ENCODE peak calls at places on chromosomes 16 and 17, in ten cellular contexts. L, R, B, J, A, P, M, V, Q and H are unnamed samples.

GRCh38 chr17:61475726-61476125 is 23.5 kb downstream of the TBX4 start:
- DNase-seq in L (no peak), R (no peak), B (peak; percentile 26), J (no peak), A (no peak), P (no peak), M (no peak), V (no peak), Q (no peak), H (no peak)

GRCh38 chr16:75096730-75097129 is 19.9 kb downstream of the LDHD start:
- DNase-seq in L (no peak), R (no peak), B (no peak), J (peak; percentile 82), A (no peak), P (peak; percentile 50), M (no peak), V (no peak), Q (no peak), H (no peak)

GRCh38 chr17:79947351-79948031 is 88.2 kb downstream of the TBC1D16 start:
- DNase-seq in L (peak; percentile 59), R (no peak), B (no peak), J (no peak), A (peak; percentile 56), P (peak; percentile 15), M (peak; percentile 15), V (no peak), Q (no peak), H (no peak)

GRCh38 chr16:48522041-48522440 is 87.9 kb downstream of the N4BP1 start:
- DNase-seq in L (no peak), R (no peak), B (no peak), J (no peak), A (no peak), P (no peak), M (no peak), V (no peak), Q (no peak), H (no peak)

GRCh38 chr17:57995076-57995956 is 7.3 kb upstream of the VEZF1 start:
- DNase-seq in L (peak; percentile 93), R (peak; percentile 60), B (no peak), J (peak; percentile 77), A (peak; percentile 67), P (peak; percentile 65), M (peak; percentile 61), V (no peak), Q (peak; percentile 61), H (peak; percentile 74)

GRCh38 chr17:80272366-80272765 is 11.7 kb downstream of the RNF213 start:
- DNase-seq in L (no peak), R (no peak), B (no peak), J (no peak), A (no peak), P (no peak), M (no peak), V (no peak), Q (no peak), H (no peak)

GRCh38 chr16:68784226-68784625 is 47.1 kb downstream of the CDH1 start:
- DNase-seq in L (no peak), R (no peak), B (no peak), J (no peak), A (no peak), P (no peak), M (no peak), V (no peak), Q (no peak), H (no peak)

GRCh38 chr16:69351309-69352027 is at the start of gene TMED6:
- DNase-seq in L (no peak), R (no peak), B (no peak), J (peak; percentile 87), A (no peak), P (peak; percentile 87), M (no peak), V (no peak), Q (no peak), H (no peak)

GRCh38 chr17:17819561-17819995 is 17.2 kb downstream of the SREBF1 start:
- DNase-seq in L (peak; percentile 88), R (peak; percentile 65), B (peak; percentile 42), J (peak; percentile 70), A (peak; percentile 96), P (peak; percentile 78), M (no peak), V (no peak), Q (peak; percentile 55), H (peak; percentile 74)

GRCh38 chr17:78652913-78653312 is 75.7 kb upstream of the DNAH17 start:
- DNase-seq in L (no peak), R (no peak), B (no peak), J (no peak), A (no peak), P (no peak), M (no peak), V (no peak), Q (no peak), H (no peak)

GRCh38 chr16:10728035-10728462 is 15.6 kb upstream of the NUBP1 start:
- DNase-seq in L (no peak), R (no peak), B (no peak), J (peak; percentile 31), A (no peak), P (no peak), M (no peak), V (no peak), Q (no peak), H (peak; percentile 17)

GRCh38 chr17:71444011-71444574 is 676.7 kb upstream of the SOX9 start:
- DNase-seq in L (no peak), R (no peak), B (no peak), J (no peak), A (no peak), P (no peak), M (no peak), V (no peak), Q (no peak), H (no peak)

GRCh38 chr16:8611886-8612595 is 9.5 kb upstream of the METTL22 start:
- DNase-seq in L (no peak), R (no peak), B (no peak), J (no peak), A (peak; percentile 43), P (no peak), M (no peak), V (no peak), Q (no peak), H (no peak)

GRCh38 chr16:8611122-8611521 is 10.4 kb upstream of the METTL22 start:
- DNase-seq in L (no peak), R (no peak), B (no peak), J (no peak), A (no peak), P (no peak), M (no peak), V (no peak), Q (no peak), H (no peak)

GRCh38 chr16:8619671-8620370 is 1.7 kb upstream of the METTL22 start:
- DNase-seq in L (no peak), R (no peak), B (no peak), J (no peak), A (no peak), P (no peak), M (no peak), V (no peak), Q (no peak), H (no peak)

GRCh38 chr16:8614435-8615029 is 7.0 kb upstream of the METTL22 start:
- DNase-seq in L (no peak), R (no peak), B (no peak), J (no peak), A (no peak), P (no peak), M (no peak), V (no peak), Q (no peak), H (no peak)
- H3K4me3 ChIP-seq in L (no peak overlapping the region), R (no peak overlapping the region), B (no peak overlapping the region), J (no peak overlapping the region), A (no peak overlapping the region), P (no peak overlapping the region), M (no peak overlapping the region), V (no peak overlapping the region), Q (no peak overlapping the region), H (no peak overlapping the region)

GRCh38 chr17:63435681-63436522 is 10.2 kb downstream of the CYB561 start:
- DNase-seq in L (peak; percentile 36), R (no peak), B (no peak), J (peak; percentile 77), A (no peak), P (peak; percentile 58), M (no peak), V (no peak), Q (no peak), H (no peak)

GRCh38 chr17:63437287-63438091 is 8.6 kb downstream of the CYB561 start:
- DNase-seq in L (peak; percentile 30), R (no peak), B (no peak), J (peak; percentile 85), A (no peak), P (no peak), M (no peak), V (no peak), Q (no peak), H (no peak)

GRCh38 chr17:63438092-63439051 is 7.7 kb downstream of the CYB561 start:
- DNase-seq in L (no peak), R (no peak), B (no peak), J (peak; percentile 41), A (no peak), P (no peak), M (no peak), V (no peak), Q (no peak), H (no peak)

GRCh38 chr17:63434951-63435571 is 11.0 kb downstream of the CYB561 start:
- DNase-seq in L (peak; percentile 41), R (peak; percentile 59), B (no peak), J (peak; percentile 95), A (no peak), P (peak; percentile 88), M (peak; percentile 50), V (no peak), Q (no peak), H (no peak)

GRCh38 chr17:63436523-63437110 is 9.5 kb downstream of the CYB561 start:
- DNase-seq in L (no peak), R (no peak), B (no peak), J (peak; percentile 88), A (no peak), P (no peak), M (no peak), V (no peak), Q (no peak), H (no peak)
- TF ChIP-seq CTCF in L (no peak), R (no peak), B (no peak), J (peak; percentile 43), A (peak; percentile 48), P (no peak), M (no peak), V (no peak), Q (no peak), H (peak; percentile 24)

DNA sequence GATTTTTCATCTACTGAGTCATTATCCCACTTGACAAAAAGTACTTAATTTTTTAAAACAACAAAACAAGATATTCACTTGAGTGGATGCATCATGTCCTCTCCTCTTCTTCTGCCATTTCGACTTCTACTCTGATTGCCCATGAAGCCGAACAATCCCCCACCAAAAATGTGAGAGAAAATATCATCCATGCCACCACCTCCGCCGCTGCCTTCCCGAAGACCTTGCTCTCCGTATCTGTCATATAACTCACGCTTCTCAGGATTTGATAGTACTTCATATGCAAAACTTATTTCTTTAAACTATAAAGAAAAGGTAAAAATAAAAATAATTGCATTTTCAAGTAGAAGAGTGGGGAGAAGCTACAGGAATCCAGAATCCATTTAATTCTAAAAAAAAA is 2.2 kb downstream of the DNAJA2 start:
- DNase-seq in L (no peak), R (no peak), B (no peak), J (no peak), A (no peak), P (no peak), M (no peak), V (no peak), Q (no peak), H (no peak)
- H3K4me3 ChIP-seq in L (no peak overlapping the region), R (no peak overlapping the region), B (no peak overlapping the region), J (no peak overlapping the region), A (no peak overlapping the region), P (no peak overlapping the region), M (no peak overlapping the region), V (no peak overlapping the region), Q (no peak overlapping the region), H (peak overlapping the region; percentile 85)

GRCh38 chr16:57977418-57978069 is 6.6 kb upstream of the CNGB1 start:
- DNase-seq in L (no peak), R (no peak), B (no peak), J (no peak), A (no peak), P (no peak), M (no peak), V (no peak), Q (no peak), H (no peak)
- TF ChIP-seq CTCF in L (no peak), R (no peak), B (no peak), J (no peak), A (no peak), P (no peak), M (no peak), V (no peak), Q (no peak), H (no peak)